ENCODE peak calls at places on chromosomes 3 and 15, in six cellular contexts. One of them, this sample, is unnamed.

GRCh38 chr15:79640206-79640605 is 208.1 kb downstream of the MINAR1 start:
- DNase-seq in neuronal stem cell: no peak
- DNase-seq in IMR-90: peak
- DNase-seq in H1: no peak
- DNase-seq in H9: no peak
- DNase-seq in mesenchymal stem cell: peak
- DNase-seq in this sample: no peak

GRCh38 chr15:43799209-43799944 is 643 bp downstream of the SERINC4 start:
- DNase-seq in IMR-90: no peak
- DNase-seq in mesenchymal stem cell: no peak
- DNase-seq in neuronal stem cell: no peak
- DNase-seq in H9: peak
- DNase-seq in H1: no peak
- DNase-seq in this sample: no peak

GRCh38 chr3:31402118-31402517 is 130.6 kb upstream of the STT3B start:
- DNase-seq in H1: no peak
- DNase-seq in neuronal stem cell: no peak
- DNase-seq in H9: no peak
- DNase-seq in IMR-90: no peak
- DNase-seq in mesenchymal stem cell: peak
- DNase-seq in this sample: no peak

GRCh38 chr3:10292505-10293419 is at the start of gene GHRL:
- DNase-seq in H9: no peak
- DNase-seq in neuronal stem cell: no peak
- DNase-seq in IMR-90: no peak
- DNase-seq in mesenchymal stem cell: peak
- DNase-seq in H1: no peak
- DNase-seq in this sample: peak

GRCh38 chr15:71591057-71591456 is 219.3 kb upstream of the NR2E3 start:
- DNase-seq in IMR-90: no peak
- DNase-seq in neuronal stem cell: no peak
- DNase-seq in mesenchymal stem cell: peak
- DNase-seq in H9: no peak
- DNase-seq in H1: no peak
- DNase-seq in this sample: no peak

GRCh38 chr3:115792206-115792955 is 169.1 kb downstream of the GAP43 start:
- DNase-seq in H1: no peak
- DNase-seq in H9: no peak
- DNase-seq in neuronal stem cell: no peak
- DNase-seq in IMR-90: peak
- DNase-seq in mesenchymal stem cell: peak
- DNase-seq in this sample: no peak

GRCh38 chr3:58001979-58002378 is 6.2 kb upstream of the FLNB start:
- DNase-seq in mesenchymal stem cell: no peak
- DNase-seq in H9: no peak
- DNase-seq in IMR-90: no peak
- DNase-seq in neuronal stem cell: no peak
- DNase-seq in H1: no peak
- DNase-seq in this sample: peak

GRCh38 chr3:191502583-191502982 is 41.6 kb downstream of the PYDC2 start:
- DNase-seq in H1: no peak
- DNase-seq in H9: no peak
- DNase-seq in mesenchymal stem cell: no peak
- DNase-seq in IMR-90: no peak
- DNase-seq in neuronal stem cell: no peak
- DNase-seq in this sample: no peak

GRCh38 chr3:70989174-70989573 is 594.4 kb downstream of the FOXP1 start:
- DNase-seq in H1: no peak
- DNase-seq in IMR-90: peak
- DNase-seq in H9: no peak
- DNase-seq in neuronal stem cell: no peak
- DNase-seq in mesenchymal stem cell: peak
- DNase-seq in this sample: no peak

GRCh38 chr3:127226451-127226850 is 33.5 kb downstream of the PRR23E start:
- DNase-seq in neuronal stem cell: no peak
- DNase-seq in H9: no peak
- DNase-seq in H1: no peak
- DNase-seq in mesenchymal stem cell: no peak
- DNase-seq in IMR-90: no peak
- DNase-seq in this sample: no peak

GRCh38 chr15:82159922-82160321 is 102.6 kb downstream of the EFL1 start:
- DNase-seq in IMR-90: peak
- DNase-seq in H9: no peak
- DNase-seq in neuronal stem cell: peak
- DNase-seq in mesenchymal stem cell: peak
- DNase-seq in H1: no peak
- DNase-seq in this sample: peak

GRCh38 chr15:75349851-75350588 is 3.2 kb downstream of the NEIL1 start:
- DNase-seq in H9: peak
- DNase-seq in IMR-90: no peak
- DNase-seq in mesenchymal stem cell: no peak
- DNase-seq in H1: no peak
- DNase-seq in neuronal stem cell: no peak
- DNase-seq in this sample: no peak

GRCh38 chr3:194938845-194939531 is 253.3 kb downstream of the FAM43A start:
- DNase-seq in H9: no peak
- DNase-seq in IMR-90: peak
- DNase-seq in neuronal stem cell: no peak
- DNase-seq in mesenchymal stem cell: no peak
- DNase-seq in H1: no peak
- DNase-seq in this sample: no peak

GRCh38 chr15:56325186-56325585 is 40.0 kb upstream of the TEX9 start:
- DNase-seq in IMR-90: peak
- DNase-seq in H9: no peak
- DNase-seq in neuronal stem cell: no peak
- DNase-seq in H1: no peak
- DNase-seq in mesenchymal stem cell: no peak
- DNase-seq in this sample: no peak

GRCh38 chr15:101023501-101024110 is 104.4 kb downstream of the LRRK1 start:
- DNase-seq in neuronal stem cell: no peak
- DNase-seq in H9: peak
- DNase-seq in mesenchymal stem cell: no peak
- DNase-seq in H1: no peak
- DNase-seq in IMR-90: no peak
- DNase-seq in this sample: no peak

GRCh38 chr3:10757021-10757820 is 58.8 kb upstream of the SLC6A11 start:
- DNase-seq in IMR-90: peak
- DNase-seq in neuronal stem cell: no peak
- DNase-seq in H9: no peak
- DNase-seq in H1: no peak
- DNase-seq in mesenchymal stem cell: no peak
- DNase-seq in this sample: no peak

GRCh38 chr15:58724471-58724870 is 25.0 kb downstream of the ADAM10 start:
- DNase-seq in H1: no peak
- DNase-seq in mesenchymal stem cell: peak
- DNase-seq in H9: no peak
- DNase-seq in IMR-90: peak
- DNase-seq in neuronal stem cell: no peak
- DNase-seq in this sample: no peak

GRCh38 chr15:57540736-57541135 is 51.0 kb upstream of the MYZAP start:
- DNase-seq in IMR-90: no peak
- DNase-seq in neuronal stem cell: no peak
- DNase-seq in mesenchymal stem cell: no peak
- DNase-seq in H1: no peak
- DNase-seq in H9: no peak
- DNase-seq in this sample: peak

GRCh38 chr3:2391876-2392275 is 293.2 kb downstream of the CNTN4 start:
- DNase-seq in neuronal stem cell: no peak
- DNase-seq in IMR-90: no peak
- DNase-seq in H1: no peak
- DNase-seq in mesenchymal stem cell: no peak
- DNase-seq in H9: no peak
- DNase-seq in this sample: no peak

GRCh38 chr15:72483279-72483678 is 9.1 kb downstream of the ARIH1 start:
- DNase-seq in neuronal stem cell: no peak
- DNase-seq in H1: no peak
- DNase-seq in H9: no peak
- DNase-seq in mesenchymal stem cell: no peak
- DNase-seq in IMR-90: no peak
- DNase-seq in this sample: no peak

GRCh38 chr15:77988386-77989301 is 88.9 kb downstream of the TBC1D2B start:
- DNase-seq in H9: no peak
- DNase-seq in mesenchymal stem cell: no peak
- DNase-seq in IMR-90: no peak
- DNase-seq in neuronal stem cell: no peak
- DNase-seq in H1: no peak
- DNase-seq in this sample: no peak

GRCh38 chr3:116614795-116615362 is 94.7 kb upstream of the TUSC7 start:
- DNase-seq in H1: no peak
- DNase-seq in H9: no peak
- DNase-seq in neuronal stem cell: no peak
- DNase-seq in IMR-90: peak
- DNase-seq in mesenchymal stem cell: peak
- DNase-seq in this sample: peak

GRCh38 chr15:95928822-95929221 is 401.7 kb upstream of the NR2F2 start:
- DNase-seq in IMR-90: no peak
- DNase-seq in mesenchymal stem cell: no peak
- DNase-seq in H1: no peak
- DNase-seq in H9: no peak
- DNase-seq in neuronal stem cell: no peak
- DNase-seq in this sample: no peak

GRCh38 chr3:196008387-196008786 is 73.5 kb downstream of the TFRC start:
- DNase-seq in mesenchymal stem cell: no peak
- DNase-seq in H1: no peak
- DNase-seq in IMR-90: no peak
- DNase-seq in neuronal stem cell: no peak
- DNase-seq in H9: no peak
- DNase-seq in this sample: no peak

DNA sequence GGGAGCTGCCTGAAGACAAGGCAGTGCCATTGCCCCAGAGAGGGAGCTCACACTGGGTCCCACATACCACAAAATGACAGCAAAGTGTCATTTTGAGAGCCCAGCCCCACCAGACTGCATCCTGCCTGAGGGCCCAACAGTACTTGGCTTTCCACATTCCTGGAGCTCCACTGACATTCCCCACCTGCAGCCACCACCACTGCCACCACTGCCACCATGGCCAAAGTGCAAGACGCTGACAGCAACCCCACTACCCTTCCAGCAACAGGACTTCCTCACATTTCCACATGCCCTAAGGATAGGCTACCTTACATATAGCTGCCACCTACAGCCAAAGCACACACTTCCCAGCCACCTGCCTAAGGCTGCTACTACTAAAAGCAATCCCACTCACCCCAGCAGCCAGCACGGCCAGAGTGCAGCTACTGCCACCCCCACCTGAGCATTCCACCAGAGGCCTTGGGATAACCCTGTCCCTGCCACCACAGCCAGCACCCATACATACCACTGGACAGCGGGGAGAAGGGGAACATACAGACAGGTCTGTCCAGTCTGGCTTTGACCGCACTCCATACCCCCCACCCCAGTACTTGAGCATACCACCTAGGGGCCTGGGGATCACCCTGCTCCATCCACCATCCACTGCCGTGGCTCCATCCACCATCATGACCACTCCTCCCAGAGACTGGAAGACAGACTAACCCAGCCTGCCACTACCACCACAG is 210.3 kb downstream of the ATP8B4 start:
- DNase-seq in mesenchymal stem cell: no peak
- DNase-seq in H9: no peak
- DNase-seq in H1: no peak
- DNase-seq in IMR-90: no peak
- DNase-seq in neuronal stem cell: no peak
- DNase-seq in this sample: peak
- H3K14ac ChIP-seq in mesenchymal stem cell: peak
- H3K14ac ChIP-seq in H9: no peak
- H3K14ac ChIP-seq in H1: no peak
- H3K14ac ChIP-seq in IMR-90: no peak
- H3K14ac ChIP-seq in neuronal stem cell: peak
- H3K14ac ChIP-seq in this sample: no peak

DNA sequence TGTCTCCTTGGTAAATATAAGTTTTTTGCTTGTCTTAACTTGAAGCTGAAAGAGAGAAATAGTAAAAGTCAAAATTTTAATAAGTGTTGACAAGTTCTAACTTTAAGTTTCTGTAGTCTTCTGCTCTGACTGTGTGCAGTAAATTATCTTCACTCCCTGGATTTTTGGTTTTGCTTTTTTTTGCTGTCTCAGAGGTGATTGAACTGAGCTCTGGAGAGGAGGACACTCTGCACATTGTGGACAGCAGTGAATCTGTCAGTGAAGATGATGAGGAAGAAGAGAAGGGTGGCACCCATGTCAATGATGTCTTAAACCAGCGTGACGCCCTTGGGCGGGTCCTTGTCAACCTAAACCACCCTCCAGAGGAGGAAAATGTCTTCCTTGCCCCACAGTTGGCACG is 40.5 kb upstream of the TEX264 start:
- DNase-seq in H1: no peak
- DNase-seq in mesenchymal stem cell: no peak
- DNase-seq in neuronal stem cell: no peak
- DNase-seq in H9: no peak
- DNase-seq in IMR-90: no peak
- DNase-seq in this sample: no peak
- H3K14ac ChIP-seq in H1: no peak
- H3K14ac ChIP-seq in mesenchymal stem cell: no peak
- H3K14ac ChIP-seq in neuronal stem cell: no peak
- H3K14ac ChIP-seq in H9: no peak
- H3K14ac ChIP-seq in IMR-90: no peak
- H3K14ac ChIP-seq in this sample: no peak

DNA sequence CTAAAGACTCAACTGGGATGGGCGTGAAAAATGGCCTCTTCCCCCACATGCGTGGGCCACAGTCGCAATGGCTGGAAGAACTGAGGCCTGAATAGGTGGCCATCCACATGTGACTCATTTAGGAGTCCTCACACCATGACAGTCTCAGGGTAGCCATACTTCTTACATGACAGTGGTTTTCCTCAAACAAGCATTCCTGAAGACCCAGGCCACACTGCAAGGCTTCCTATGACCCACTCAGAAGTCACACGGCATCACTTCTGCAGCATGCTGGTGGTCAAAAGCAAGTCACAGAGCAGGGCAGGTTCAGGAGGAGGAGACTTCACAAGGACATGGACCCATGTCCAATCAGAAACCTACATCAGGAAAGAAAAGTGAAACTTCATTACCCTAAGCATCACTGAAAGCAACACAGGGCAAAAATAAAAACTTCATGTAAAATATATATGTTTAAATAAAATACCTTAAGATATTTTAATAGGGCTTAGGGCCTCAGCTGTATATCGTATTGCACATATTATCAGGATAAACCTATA is 257.1 kb downstream of the OPA1 start:
- DNase-seq in IMR-90: no peak
- DNase-seq in mesenchymal stem cell: no peak
- DNase-seq in H1: no peak
- DNase-seq in H9: no peak
- DNase-seq in neuronal stem cell: no peak
- DNase-seq in this sample: no peak
- H3K14ac ChIP-seq in IMR-90: no peak
- H3K14ac ChIP-seq in mesenchymal stem cell: no peak
- H3K14ac ChIP-seq in H1: no peak
- H3K14ac ChIP-seq in H9: no peak
- H3K14ac ChIP-seq in neuronal stem cell: no peak
- H3K14ac ChIP-seq in this sample: no peak

DNA sequence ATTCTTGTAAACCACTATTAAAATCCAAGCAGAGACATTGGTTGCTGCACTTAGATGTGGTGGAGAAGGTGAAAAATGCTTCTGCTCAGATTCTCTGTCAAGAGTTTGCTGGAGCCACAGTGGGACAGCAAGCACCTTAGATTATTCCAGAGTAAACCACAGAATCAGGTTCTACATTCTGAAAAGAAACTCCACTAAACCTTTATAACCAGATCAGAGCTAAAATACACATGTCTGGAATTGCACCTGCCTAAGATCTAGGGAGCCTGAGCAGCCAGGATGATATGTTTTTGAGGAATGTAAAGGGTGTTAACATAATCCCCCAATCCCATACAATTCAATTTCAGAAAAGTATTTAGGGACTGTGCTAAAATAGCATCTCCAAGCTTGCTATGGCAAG is at the start of gene ZPLD1:
- DNase-seq in mesenchymal stem cell: no peak
- DNase-seq in H1: no peak
- DNase-seq in H9: no peak
- DNase-seq in neuronal stem cell: no peak
- DNase-seq in IMR-90: no peak
- DNase-seq in this sample: no peak
- H3K14ac ChIP-seq in mesenchymal stem cell: no peak
- H3K14ac ChIP-seq in H1: no peak
- H3K14ac ChIP-seq in H9: no peak
- H3K14ac ChIP-seq in neuronal stem cell: no peak
- H3K14ac ChIP-seq in IMR-90: no peak
- H3K14ac ChIP-seq in this sample: no peak

This sample was measured in trophoblast cell.